ENCODE peak calls at places on chromosome 17, in five cellular contexts. E is H9, U is neuronal stem cell, B is H1, Q is mesenchymal stem cell. I is an unnamed sample.
A peak's percentile ranks its signal among the peaks of the same experiment; 100 is the strongest.

GRCh38 chr17:28716740-28717577 is 709 bp downstream of the RAB34 start:
- DNase-seq in Q (peak; percentile 62), B (no peak), E (peak; percentile 55), U (peak; percentile 51), I (peak; percentile 56)

GRCh38 chr17:9522074-9522473 is 53.5 kb downstream of the STX8 start:
- DNase-seq in Q (peak; percentile 67), B (no peak), U (peak; percentile 40), E (no peak), I (peak; percentile 72)

GRCh38 chr17:83118071-83118841 is 38.8 kb downstream of the METRNL start:
- DNase-seq in Q (no peak), E (no peak), B (no peak), U (no peak), I (no peak)

GRCh38 chr17:50207792-50208567 is 6.5 kb upstream of the COL1A1 start:
- DNase-seq in U (no peak), B (peak; percentile 58), Q (no peak), E (peak; percentile 84), I (no peak)

GRCh38 chr17:73420897-73421296 is 109.1 kb upstream of the CDC42EP4 start:
- DNase-seq in U (no peak), B (no peak), Q (peak; percentile 23), E (peak; percentile 73), I (peak; percentile 79)

GRCh38 chr17:58242171-58242784 is 3.9 kb downstream of the LPO start:
- DNase-seq in U (no peak), E (peak; percentile 70), Q (no peak), B (no peak), I (no peak)

GRCh38 chr17:57395721-57396321 is 139.5 kb downstream of the MSI2 start:
- DNase-seq in E (no peak), Q (peak; percentile 27), U (no peak), B (no peak), I (no peak)

GRCh38 chr17:8855477-8856204 is 11.8 kb downstream of the PIK3R6 start:
- DNase-seq in E (no peak), B (no peak), U (no peak), Q (no peak), I (no peak)

DNA sequence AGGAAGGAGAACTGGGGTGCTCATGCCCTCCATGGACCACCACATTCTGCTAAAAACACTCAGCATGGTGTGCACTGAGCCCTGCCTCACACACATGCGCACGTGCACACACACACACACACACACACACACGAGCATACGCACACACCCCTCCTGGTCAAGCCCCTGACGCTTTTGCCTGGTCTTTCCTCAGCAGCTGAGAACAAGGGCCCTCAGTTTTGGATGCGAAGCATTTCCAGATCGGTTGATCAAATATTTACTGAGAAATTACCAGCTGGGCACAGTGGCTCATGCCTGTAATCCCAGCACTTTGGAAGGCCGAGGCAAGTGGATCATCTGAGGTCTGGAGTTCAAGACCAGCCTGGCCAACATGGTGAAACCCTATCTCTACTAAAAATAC is 20.1 kb upstream of the RAI1 start:
- DNase-seq in U (no peak), Q (no peak), E (no peak), B (no peak), I (no peak)
- H2BK12ac ChIP-seq in U (no peak overlapping the region), Q (no peak overlapping the region), E (no peak overlapping the region), B (peak overlapping the region; percentile 55), I (no peak overlapping the region)

GRCh38 chr17:34424814-34425490 is 61.9 kb upstream of the CCL1 start:
- DNase-seq in U (no peak), E (peak; percentile 82), Q (no peak), B (peak; percentile 63), I (no peak)

GRCh38 chr17:34423978-34424813 is 61.2 kb upstream of the CCL1 start:
- DNase-seq in Q (no peak), E (peak; percentile 77), B (peak; percentile 75), U (no peak), I (no peak)

GRCh38 chr17:34420900-34421299 is 57.9 kb upstream of the CCL1 start:
- DNase-seq in Q (no peak), U (no peak), B (no peak), E (no peak), I (peak; percentile 4)

GRCh38 chr17:34416116-34416515 is 53.1 kb upstream of the CCL1 start:
- DNase-seq in Q (no peak), U (no peak), E (no peak), B (no peak), I (no peak)

GRCh38 chr17:34420254-34420766 is 57.3 kb upstream of the CCL1 start:
- DNase-seq in B (peak; percentile 88), Q (peak; percentile 67), U (peak; percentile 71), E (peak; percentile 88), I (peak; percentile 75)
- H2BK12ac ChIP-seq in B (no peak overlapping the region), Q (no peak overlapping the region), U (no peak overlapping the region), E (no peak overlapping the region), I (no peak overlapping the region)

GRCh38 chr17:74485841-74486240 is 19.4 kb downstream of the CD300A start:
- DNase-seq in U (no peak), E (peak; percentile 19), Q (no peak), B (no peak), I (no peak)
- H2BK12ac ChIP-seq in U (no peak overlapping the region), E (no peak overlapping the region), Q (no peak overlapping the region), B (no peak overlapping the region), I (no peak overlapping the region)

GRCh38 chr17:77749316-77749715 is 209.2 kb upstream of the TNRC6C start:
- DNase-seq in E (peak; percentile 64), U (no peak), B (no peak), Q (no peak), I (no peak)

GRCh38 chr17:77748436-77748835 is 210.1 kb upstream of the TNRC6C start:
- DNase-seq in B (no peak), E (no peak), Q (no peak), U (no peak), I (no peak)

GRCh38 chr17:77753246-77753645 is 205.3 kb upstream of the TNRC6C start:
- DNase-seq in E (no peak), Q (no peak), U (no peak), B (no peak), I (no peak)

GRCh38 chr17:77753691-77754265 is 204.7 kb upstream of the TNRC6C start:
- DNase-seq in E (no peak), Q (no peak), B (no peak), U (no peak), I (no peak)

DNA sequence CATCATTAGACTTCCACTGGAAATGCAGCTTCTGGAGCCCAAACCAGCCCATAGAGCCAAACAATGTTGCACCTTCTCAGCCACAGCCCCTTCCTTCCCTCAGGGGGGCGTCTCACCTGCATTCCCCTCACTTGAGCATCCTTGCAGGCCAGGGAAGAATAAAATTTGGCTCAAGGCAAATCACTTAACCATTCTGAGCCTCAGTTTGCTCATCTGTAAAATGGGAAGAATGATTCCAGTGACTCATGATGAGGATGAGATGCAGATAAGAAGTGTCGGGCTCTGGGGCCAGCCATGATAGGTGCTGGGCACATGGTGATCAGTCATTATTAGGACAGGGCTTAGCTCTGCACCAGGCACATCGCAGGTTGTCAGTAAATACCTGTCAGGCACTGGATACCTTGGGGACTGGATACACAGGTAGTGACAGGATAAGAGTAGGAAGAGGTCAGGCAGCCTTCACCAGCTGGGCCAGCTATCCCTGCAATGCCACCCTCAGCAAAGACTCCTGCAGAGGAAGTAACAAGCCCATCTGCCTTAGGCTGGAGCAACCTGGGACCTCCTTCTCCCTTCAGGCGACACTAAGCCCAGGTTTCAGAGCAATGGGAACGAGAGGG is 208.0 kb upstream of the TNRC6C start:
- DNase-seq in Q (no peak), E (no peak), B (no peak), U (no peak), I (no peak)
- H2BK12ac ChIP-seq in Q (no peak overlapping the region), E (no peak overlapping the region), B (no peak overlapping the region), U (no peak overlapping the region), I (no peak overlapping the region)

GRCh38 chr17:16882243-16882925 is 89.5 kb downstream of the TNFRSF13B start:
- DNase-seq in E (peak; percentile 22), Q (no peak), B (no peak), U (no peak), I (no peak)
- H2BK12ac ChIP-seq in E (no peak overlapping the region), Q (no peak overlapping the region), B (no peak overlapping the region), U (no peak overlapping the region), I (no peak overlapping the region)

GRCh38 chr17:54678158-54678557 is 222.5 kb upstream of the TOM1L1 start:
- DNase-seq in E (no peak), B (no peak), Q (no peak), U (no peak), I (no peak)
- H2BK12ac ChIP-seq in E (no peak overlapping the region), B (no peak overlapping the region), Q (no peak overlapping the region), U (no peak overlapping the region), I (no peak overlapping the region)

GRCh38 chr17:2089021-2089422 is 34.1 kb downstream of the HIC1 start:
- DNase-seq in B (no peak), Q (peak; percentile 88), U (no peak), E (no peak), I (peak; percentile 30)
- H2BK12ac ChIP-seq in B (no peak overlapping the region), Q (no peak overlapping the region), U (no peak overlapping the region), E (no peak overlapping the region), I (no peak overlapping the region)

GRCh38 chr17:4980644-4981216 is 6.7 kb downstream of the CAMTA2 start:
- DNase-seq in U (peak; percentile 72), B (peak; percentile 73), Q (peak; percentile 64), E (peak; percentile 72), I (no peak)
- H2BK12ac ChIP-seq in U (peak overlapping the region; percentile 24), B (no peak overlapping the region), Q (no peak overlapping the region), E (no peak overlapping the region), I (no peak overlapping the region)

I was measured in trophoblast cell.